ENCODE peak calls at places on chromosomes 3 and 15, in eight cellular contexts. W, C, J, K, S, F, Y and T are unnamed samples.

GRCh38 chr3:14552041-14552648 is 12.0 kb upstream of the GRIP2 start:
- DNase-seq in W (no peak), C (no peak), J (no peak), K (no peak), S (no peak), F (no peak), Y (no peak), T (no peak)

GRCh38 chr3:10678796-10679376 is 137.1 kb upstream of the SLC6A11 start:
- DNase-seq in W (no peak), C (no peak), J (no peak), K (no peak), S (no peak), F (no peak), Y (no peak), T (no peak)

GRCh38 chr15:81373996-81374395 is at the start of gene TMC3:
- DNase-seq in W (peak; percentile 15), C (no peak), J (no peak), K (peak; percentile 83), S (no peak), F (no peak), Y (no peak), T (no peak)

GRCh38 chr3:86410587-86410986 is 580.4 kb downstream of the VGLL3 start:
- DNase-seq in W (no peak), C (no peak), J (no peak), K (peak; percentile 57), S (no peak), F (no peak), Y (no peak), T (no peak)

GRCh38 chr3:17074559-17074958 is 189.8 kb downstream of the PLCL2 start:
- DNase-seq in W (no peak), C (no peak), J (no peak), K (no peak), S (no peak), F (no peak), Y (no peak), T (no peak)

GRCh38 chr15:45110256-45110820 is 3.6 kb downstream of the DUOX2 start:
- DNase-seq in W (no peak), C (no peak), J (no peak), K (peak; percentile 25), S (no peak), F (no peak), Y (no peak), T (no peak)

GRCh38 chr3:152218604-152219003 is 50.1 kb upstream of the MBNL1 start:
- DNase-seq in W (no peak), C (no peak), J (no peak), K (no peak), S (no peak), F (no peak), Y (no peak), T (no peak)

GRCh38 chr3:159787191-159787590 is 201.4 kb upstream of the IL12A start:
- DNase-seq in W (no peak), C (no peak), J (no peak), K (no peak), S (no peak), F (no peak), Y (no peak), T (no peak)

GRCh38 chr15:59299919-59300617 is 72.6 kb downstream of the MYO1E start:
- DNase-seq in W (no peak), C (no peak), J (peak; percentile 28), K (no peak), S (peak; percentile 32), F (peak; percentile 21), Y (peak; percentile 60), T (peak; percentile 50)

GRCh38 chr3:11060500-11061251 is 68.1 kb downstream of the SLC6A1 start:
- DNase-seq in W (peak; percentile 83), C (peak; percentile 81), J (no peak), K (peak; percentile 85), S (no peak), F (peak; percentile 17), Y (peak; percentile 76), T (peak; percentile 2)

GRCh38 chr15:45276851-45277250 is 24.8 kb downstream of the SLC28A2 start:
- DNase-seq in W (peak; percentile 14), C (peak; percentile 8), J (no peak), K (peak; percentile 18), S (no peak), F (no peak), Y (peak; percentile 37), T (no peak)

GRCh38 chr15:64286473-64286872 is 69.5 kb downstream of the CSNK1G1 start:
- DNase-seq in W (no peak), C (no peak), J (no peak), K (no peak), S (no peak), F (no peak), Y (no peak), T (no peak)

GRCh38 chr3:43378066-43378935 is 92.0 kb downstream of the SNRK start:
- DNase-seq in W (peak; percentile 45), C (peak; percentile 49), J (peak; percentile 38), K (peak; percentile 48), S (peak; percentile 39), F (peak; percentile 49), Y (peak; percentile 80), T (peak; percentile 51)

GRCh38 chr3:185152433-185153169 is at the start of gene C3orf70:
- DNase-seq in W (peak; percentile 54), C (peak; percentile 60), J (no peak), K (peak; percentile 79), S (no peak), F (no peak), Y (peak; percentile 66), T (no peak)

GRCh38 chr15:71242292-71242691 is 127.0 kb downstream of the THSD4 start:
- DNase-seq in W (no peak), C (no peak), J (no peak), K (no peak), S (no peak), F (no peak), Y (no peak), T (no peak)